ENCODE peak calls at places on chromosome 3, in four cellular contexts. A is MM.1S, S is GM12878, P is hepatocyte. T is an unnamed sample.

GRCh38 chr3:179615458-179616173 is 11.0 kb downstream of the NDUFB5 start:
- DNase-seq in S (no peak), P (no peak), A (no peak), T (no peak)

GRCh38 chr3:134064081-134064480 is 34.4 kb upstream of the SLCO2A1 start:
- DNase-seq in A (no peak), P (no peak), S (no peak), T (no peak)

GRCh38 chr3:47296562-47297302 is 14.0 kb downstream of the KLHL18 start:
- DNase-seq in A (peak; percentile 17), P (no peak), S (no peak), T (no peak)

GRCh38 chr3:171416666-171417065 is 43.5 kb downstream of the TNIK start:
- DNase-seq in P (no peak), A (no peak), S (no peak), T (no peak)

GRCh38 chr3:46271910-46272309 is 29.6 kb downstream of the CCR3 start:
- DNase-seq in S (no peak), A (no peak), P (no peak), T (no peak)

GRCh38 chr3:55329849-55330248 is 157.3 kb downstream of the WNT5A start:
- DNase-seq in P (peak; percentile 26), S (no peak), A (no peak), T (peak; percentile 97)

GRCh38 chr3:126370055-126370454 is 12.8 kb upstream of the KLF15 start:
- DNase-seq in S (no peak), A (no peak), P (no peak), T (no peak)

GRCh38 chr3:147493065-147493464 is 83.9 kb downstream of the ZIC1 start:
- DNase-seq in P (no peak), A (no peak), S (no peak), T (no peak)

GRCh38 chr3:134381836-134382442 is 7.7 kb upstream of the AMOTL2 start:
- DNase-seq in A (no peak), S (no peak), P (no peak), T (no peak)

GRCh38 chr3:63576826-63577225 is 75.6 kb upstream of the SNTN start:
- DNase-seq in A (no peak), S (no peak), P (peak; percentile 54), T (no peak)

GRCh38 chr3:190446492-190447301 is 3.0 kb downstream of the TMEM207 start:
- DNase-seq in S (no peak), P (no peak), A (no peak), T (no peak)

GRCh38 chr3:151871639-151872468 is 1.6 kb upstream of the SUCNR1 start:
- DNase-seq in S (peak; percentile 60), P (no peak), A (no peak), T (no peak)

GRCh38 chr3:39637807-39638206 is 170.3 kb downstream of the MOBP start:
- DNase-seq in A (no peak), S (no peak), P (peak; percentile 16), T (peak; percentile 16)

GRCh38 chr3:42149537-42150426 is 58.6 kb downstream of the TRAK1 start:
- DNase-seq in P (peak; percentile 86), A (no peak), S (no peak), T (no peak)

GRCh38 chr3:179067839-179068238 is 3.8 kb downstream of the ZMAT3 start:
- DNase-seq in S (no peak), A (no peak), P (no peak), T (no peak)

GRCh38 chr3:40843851-40844548 is 319.2 kb downstream of the ZNF621 start:
- DNase-seq in P (no peak), A (no peak), S (no peak), T (no peak)

GRCh38 chr3:43884581-43884980 is 193.8 kb downstream of the ABHD5 start:
- DNase-seq in A (no peak), S (no peak), P (no peak), T (no peak)

GRCh38 chr3:51948016-51948580 is 5.9 kb downstream of the PARP3 start:
- DNase-seq in P (no peak), A (no peak), S (no peak), T (no peak)

GRCh38 chr3:61564405-61565059 is 3.2 kb downstream of the PTPRG start:
- DNase-seq in P (peak; percentile 90), A (no peak), S (no peak), T (peak; percentile 28)

GRCh38 chr3:81660036-81660435 is 101.4 kb downstream of the GBE1 start:
- DNase-seq in S (no peak), P (no peak), A (no peak), T (no peak)

GRCh38 chr3:1616715-1617114 is 482.0 kb upstream of the CNTN4 start:
- DNase-seq in S (no peak), P (no peak), A (no peak), T (no peak)

GRCh38 chr3:81760215-81760614 is 1.2 kb downstream of the GBE1 start:
- DNase-seq in A (no peak), S (no peak), P (no peak), T (no peak)

GRCh38 chr3:43296565-43296964 is 10.2 kb downstream of the SNRK start:
- DNase-seq in P (no peak), S (no peak), A (peak; percentile 58), T (no peak)

GRCh38 chr3:48232734-48233133 is 8.2 kb upstream of the ZNF589 start:
- DNase-seq in A (peak; percentile 57), S (peak; percentile 63), P (peak; percentile 69), T (peak; percentile 69)

GRCh38 chr3:186990282-186990681 is 60.0 kb downstream of the ST6GAL1 start:
- DNase-seq in S (no peak), A (no peak), P (no peak), T (peak; percentile 12)
- H4K20me1 ChIP-seq in S (no peaks in the 10 kb centered on the region), A (no peaks in the 10 kb centered on the region), P (no peaks in the 10 kb centered on the region), T (no peaks in the 10 kb centered on the region)

DNA sequence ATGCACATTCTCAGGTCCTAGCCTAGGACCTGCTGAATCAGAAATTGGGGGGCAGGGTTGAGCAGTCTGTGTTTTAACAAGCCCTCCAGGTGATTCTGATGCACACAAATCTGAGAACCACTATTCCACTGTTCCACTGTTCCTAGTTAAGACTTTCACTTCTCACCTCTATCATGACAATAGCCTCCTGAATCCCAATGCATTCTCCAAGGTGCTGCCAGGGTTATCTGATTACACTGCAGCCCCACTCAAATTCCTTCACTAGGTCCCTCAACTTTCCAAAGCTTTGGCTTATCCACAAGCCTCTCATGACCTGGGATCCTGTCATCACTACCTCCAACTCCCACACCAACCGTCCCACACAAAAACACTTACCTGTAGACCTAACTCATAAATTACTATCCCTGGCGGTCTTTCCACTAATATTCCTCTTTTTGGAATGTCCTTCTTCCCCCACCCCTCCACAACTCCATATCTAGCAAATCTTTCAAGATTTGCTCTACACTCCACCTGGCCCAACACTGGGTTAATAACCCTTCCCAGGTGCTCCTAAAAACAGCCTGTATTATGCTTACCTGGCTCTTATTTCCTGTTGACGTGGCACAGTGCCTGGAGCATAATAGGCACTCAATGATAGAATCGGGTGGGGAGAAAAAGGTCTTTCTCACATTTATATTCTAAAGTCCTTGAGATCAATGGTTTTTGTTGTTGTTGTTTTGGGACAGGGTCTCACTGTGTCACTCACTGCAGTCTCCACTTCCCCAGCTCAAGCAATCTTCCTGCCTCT is 27.2 kb downstream of the TBL1XR1 start:
- DNase-seq in P (no peak), A (peak; percentile 40), S (no peak), T (no peak)
- H4K20me1 ChIP-seq in P (peaks cover 98% of the 10 kb centered on the region), A (peaks cover 84% of the 10 kb centered on the region), S (no peaks in the 10 kb centered on the region), T (peaks cover 96% of the 10 kb centered on the region)

GRCh38 chr3:125367403-125368230 is 7.5 kb downstream of the ZNF148 start:
- DNase-seq in A (no peak), S (no peak), P (no peak), T (peak; percentile 65)

GRCh38 chr3:125366132-125366531 is 9.0 kb downstream of the ZNF148 start:
- DNase-seq in S (no peak), P (no peak), A (no peak), T (no peak)
- H4K20me1 ChIP-seq in S (peaks cover 1% of the 10 kb centered on the region), P (peaks cover 95% of the 10 kb centered on the region), A (peaks cover 16% of the 10 kb centered on the region), T (peaks cover 99% of the 10 kb centered on the region)

GRCh38 chr3:11641316-11641682 is 2.4 kb downstream of the VGLL4 start:
- DNase-seq in P (no peak), A (no peak), S (no peak), T (no peak)
- H4K20me1 ChIP-seq in P (peaks cover 48% of the 10 kb centered on the region), A (no peaks in the 10 kb centered on the region), S (no peaks in the 10 kb centered on the region), T (peaks cover 52% of the 10 kb centered on the region)

GRCh38 chr3:150436161-150436560 is 28.1 kb downstream of the TSC22D2 start:
- DNase-seq in P (no peak), A (no peak), S (no peak), T (no peak)

GRCh38 chr3:150429767-150430166 is 21.7 kb downstream of the TSC22D2 start:
- DNase-seq in S (no peak), P (no peak), A (no peak), T (no peak)

GRCh38 chr3:150433347-150433746 is 25.2 kb downstream of the TSC22D2 start:
- DNase-seq in S (no peak), A (no peak), P (no peak), T (no peak)

GRCh38 chr3:150430272-150430671 is 22.2 kb downstream of the TSC22D2 start:
- DNase-seq in A (no peak), P (no peak), S (no peak), T (no peak)

GRCh38 chr3:150434263-150434662 is 26.2 kb downstream of the TSC22D2 start:
- DNase-seq in S (no peak), P (no peak), A (no peak), T (no peak)
- H4K20me1 ChIP-seq in S (no peaks in the 10 kb centered on the region), P (peaks cover 75% of the 10 kb centered on the region), A (no peaks in the 10 kb centered on the region), T (peaks cover 72% of the 10 kb centered on the region)

GRCh38 chr3:141877911-141878310 is 1.5 kb downstream of the ATP1B3 start:
- DNase-seq in S (no peak), A (no peak), P (peak; percentile 37), T (peak; percentile 27)
- H4K20me1 ChIP-seq in S (no peaks in the 10 kb centered on the region), A (no peaks in the 10 kb centered on the region), P (peaks cover 23% of the 10 kb centered on the region), T (peaks cover 34% of the 10 kb centered on the region)

DNA sequence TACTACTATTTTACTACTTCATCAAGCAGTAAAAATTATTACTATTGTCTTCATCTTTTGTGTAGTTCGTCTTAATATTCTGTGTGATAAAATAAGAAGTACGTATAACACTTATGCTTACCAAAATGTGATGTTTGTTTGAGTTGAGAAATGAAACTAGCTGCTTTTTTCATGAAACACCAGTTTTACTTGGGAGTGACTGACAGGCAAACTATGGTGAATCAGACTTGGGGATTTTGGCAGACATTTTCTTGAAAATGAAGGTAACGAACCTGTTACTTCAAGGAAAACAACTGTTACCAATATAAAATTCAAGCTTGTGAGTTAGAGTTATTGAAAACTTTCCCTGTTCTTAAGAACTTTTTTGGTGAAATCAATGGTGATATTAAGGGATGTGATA is 10.3 kb downstream of the U2SURP start:
- DNase-seq in A (no peak), P (no peak), S (no peak), T (no peak)
- H4K20me1 ChIP-seq in A (peaks cover 40% of the 10 kb centered on the region), P (peaks cover 46% of the 10 kb centered on the region), S (no peaks in the 10 kb centered on the region), T (peaks cover 39% of the 10 kb centered on the region)

GRCh38 chr3:157830865-157831264 is 275.4 kb downstream of the SHOX2 start:
- DNase-seq in P (no peak), S (no peak), A (no peak), T (no peak)
- H4K20me1 ChIP-seq in P (no peaks in the 10 kb centered on the region), S (no peaks in the 10 kb centered on the region), A (no peaks in the 10 kb centered on the region), T (no peaks in the 10 kb centered on the region)

T was measured in astrocyte.